ENCODE peak calls at places on chromosomes 13 and 19, in eight cellular contexts. Z, V, U, W, G, O, F and D are unnamed samples. For H3K4me1, the result is how much of the 10 kb centered on the place peaks cover.

GRCh38 chr13:33340631-33341030 is 55.1 kb upstream of the STARD13 start:
- DNase-seq in Z (no peak), V (no peak), U (peak), W (no peak), G (no peak), O (peak), F (no peak), D (no peak)

GRCh38 chr19:20513179-20513934 is 52.2 kb downstream of the ZNF737 start:
- DNase-seq in Z (no peak), V (no peak), U (no peak), W (no peak), G (no peak), O (no peak), F (no peak), D (no peak)

GRCh38 chr13:33213024-33213795 is 72.3 kb downstream of the STARD13 start:
- DNase-seq in Z (no peak), V (no peak), U (no peak), W (no peak), G (no peak), O (no peak), F (no peak), D (no peak)

GRCh38 chr19:13211426-13212308 is 61.5 kb downstream of the IER2 start:
- DNase-seq in Z (no peak), V (no peak), U (no peak), W (no peak), G (no peak), O (no peak), F (no peak), D (no peak)

GRCh38 chr13:46171223-46171622 is 10.8 kb downstream of the LCP1 start:
- DNase-seq in Z (no peak), V (no peak), U (no peak), W (no peak), G (no peak), O (no peak), F (no peak), D (no peak)

GRCh38 chr13:101115762-101116161 is 300.5 kb downstream of the NALCN start:
- DNase-seq in Z (no peak), V (no peak), U (no peak), W (no peak), G (no peak), O (peak), F (no peak), D (peak)

GRCh38 chr13:95564948-95565347 is 12.4 kb downstream of the CLDN10 start:
- DNase-seq in Z (no peak), V (peak), U (peak), W (no peak), G (no peak), O (peak), F (no peak), D (no peak)

GRCh38 chr13:57438072-57438471 is 193.5 kb upstream of the PCDH17 start:
- DNase-seq in Z (no peak), V (no peak), U (no peak), W (no peak), G (no peak), O (no peak), F (no peak), D (no peak)

GRCh38 chr19:42150940-42151339 is 18.7 kb upstream of the POU2F2 start:
- DNase-seq in Z (no peak), V (no peak), U (no peak), W (no peak), G (no peak), O (no peak), F (no peak), D (no peak)

GRCh38 chr13:51047434-51048165 is 63.5 kb downstream of the C13orf42 start:
- DNase-seq in Z (no peak), V (no peak), U (no peak), W (no peak), G (no peak), O (no peak), F (no peak), D (no peak)

GRCh38 chr13:91142572-91142971 is 204.9 kb upstream of the MIR17HG start:
- DNase-seq in Z (no peak), V (no peak), U (peak), W (no peak), G (no peak), O (peak), F (no peak), D (no peak)

GRCh38 chr19:50607874-50608785 is 31.6 kb downstream of the SYT3 start:
- DNase-seq in Z (peak), V (peak), U (peak), W (peak), G (peak), O (peak), F (no peak), D (peak)

GRCh38 chr19:633786-634639 is 676 bp upstream of the POLRMT start:
- DNase-seq in Z (no peak), V (no peak), U (no peak), W (no peak), G (no peak), O (no peak), F (no peak), D (peak)

GRCh38 chr13:46751811-46752635 is 44.9 kb downstream of the ESD start:
- DNase-seq in Z (no peak), V (no peak), U (no peak), W (no peak), G (peak), O (no peak), F (no peak), D (peak)

GRCh38 chr13:67052550-67053237 is 177.4 kb downstream of the PCDH9 start:
- DNase-seq in Z (no peak), V (no peak), U (no peak), W (no peak), G (no peak), O (no peak), F (no peak), D (no peak)

GRCh38 chr13:39909634-39910033 is 254.2 kb downstream of the COG6 start:
- DNase-seq in Z (no peak), V (no peak), U (no peak), W (no peak), G (no peak), O (no peak), F (no peak), D (no peak)

GRCh38 chr13:26499209-26499601 is 58.3 kb upstream of the WASF3 start:
- DNase-seq in Z (no peak), V (no peak), U (no peak), W (no peak), G (no peak), O (no peak), F (no peak), D (no peak)

GRCh38 chr13:75345191-75345590 is 136.8 kb downstream of the TBC1D4 start:
- DNase-seq in Z (no peak), V (peak), U (peak), W (no peak), G (no peak), O (no peak), F (no peak), D (no peak)

GRCh38 chr13:20717581-20718542 is 14.4 kb downstream of the IL17D start:
- DNase-seq in Z (no peak), V (no peak), U (no peak), W (no peak), G (no peak), O (no peak), F (no peak), D (no peak)

GRCh38 chr19:19672816-19673215 is 4.2 kb downstream of the ZNF101 start:
- DNase-seq in Z (no peak), V (no peak), U (no peak), W (no peak), G (no peak), O (no peak), F (no peak), D (no peak)

GRCh38 chr13:30415430-30416030 is 6.8 kb upstream of the UBE2L5 start:
- DNase-seq in Z (no peak), V (no peak), U (no peak), W (no peak), G (no peak), O (no peak), F (no peak), D (no peak)

GRCh38 chr19:20969498-20969897 is 46.4 kb downstream of the ZNF85 start:
- DNase-seq in Z (no peak), V (no peak), U (no peak), W (no peak), G (no peak), O (no peak), F (no peak), D (no peak)

GRCh38 chr19:57210381-57210780 is 19.1 kb downstream of the ZNF264 start:
- DNase-seq in Z (no peak), V (no peak), U (no peak), W (no peak), G (no peak), O (no peak), F (no peak), D (no peak)

GRCh38 chr19:55642153-55643002 is 1.1 kb upstream of the ZNF581 start:
- DNase-seq in Z (peak), V (no peak), U (peak), W (no peak), G (peak), O (peak), F (no peak), D (peak)

GRCh38 chr19:18967358-18968146 is 26.5 kb upstream of the HOMER3 start:
- DNase-seq in Z (peak), V (peak), U (peak), W (peak), G (no peak), O (peak), F (peak), D (no peak)

GRCh38 chr19:43438291-43439162 is 23.8 kb downstream of the TEX101 start:
- DNase-seq in Z (peak), V (no peak), U (peak), W (peak), G (peak), O (peak), F (no peak), D (peak)

GRCh38 chr19:54572696-54573311 is 786 bp upstream of the LILRA2 start:
- DNase-seq in Z (no peak), V (no peak), U (no peak), W (peak), G (no peak), O (no peak), F (no peak), D (no peak)

GRCh38 chr13:51856027-51856736 is 5.6 kb upstream of the CCDC70 start:
- DNase-seq in Z (peak), V (no peak), U (no peak), W (no peak), G (no peak), O (no peak), F (no peak), D (no peak)

GRCh38 chr19:10551698-10552301 is 8.1 kb downstream of the ATG4D start:
- DNase-seq in Z (peak), V (no peak), U (peak), W (no peak), G (peak), O (peak), F (no peak), D (peak)
- TF ChIP-seq CTCF in Z (no peak), V (no peak), U (peak), W (no peak), G (no peak), O (peak), F (no peak), D (no peak)

DNA sequence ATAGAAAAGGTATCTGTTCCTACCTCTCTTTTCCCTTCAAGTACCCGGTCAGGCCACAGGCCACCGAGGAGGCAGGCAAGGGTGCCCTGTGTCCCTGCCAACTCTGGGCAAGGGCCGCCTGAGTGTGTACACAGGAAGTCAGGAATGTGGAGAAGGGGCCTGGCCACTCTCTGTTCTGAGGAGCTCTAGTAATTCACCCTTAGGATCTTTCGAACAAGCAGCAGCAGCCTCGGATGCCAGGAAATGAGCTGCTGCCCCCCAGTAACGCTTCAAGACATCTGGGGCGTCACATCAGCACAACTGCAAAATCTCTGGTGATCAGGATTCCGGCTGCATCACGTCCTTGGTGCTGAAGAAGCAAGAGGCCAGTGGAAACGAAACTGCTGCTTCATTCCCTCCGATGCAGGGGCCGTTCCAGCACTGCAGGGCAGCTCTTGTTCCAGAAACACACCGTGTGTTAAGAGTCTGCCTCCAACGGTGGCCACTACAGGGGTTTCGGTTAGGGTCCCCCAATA is 2.0 kb downstream of the RAB20 start:
- DNase-seq in Z (peak), V (no peak), U (peak), W (peak), G (no peak), O (peak), F (no peak), D (no peak)
- H3K4me1 ChIP-seq in Z (under half), V (under half), U (under half), W (half or more), G (under half), O (under half), F (under half), D (under half)

GRCh38 chr19:40221858-40222619 is 3.9 kb upstream of the TTC9B start:
- DNase-seq in Z (peak), V (peak), U (peak), W (peak), G (peak), O (peak), F (peak), D (peak)
- TF ChIP-seq CTCF in Z (peak), V (peak), U (peak), W (peak), G (peak), O (peak), F (peak), D (peak)

DNA sequence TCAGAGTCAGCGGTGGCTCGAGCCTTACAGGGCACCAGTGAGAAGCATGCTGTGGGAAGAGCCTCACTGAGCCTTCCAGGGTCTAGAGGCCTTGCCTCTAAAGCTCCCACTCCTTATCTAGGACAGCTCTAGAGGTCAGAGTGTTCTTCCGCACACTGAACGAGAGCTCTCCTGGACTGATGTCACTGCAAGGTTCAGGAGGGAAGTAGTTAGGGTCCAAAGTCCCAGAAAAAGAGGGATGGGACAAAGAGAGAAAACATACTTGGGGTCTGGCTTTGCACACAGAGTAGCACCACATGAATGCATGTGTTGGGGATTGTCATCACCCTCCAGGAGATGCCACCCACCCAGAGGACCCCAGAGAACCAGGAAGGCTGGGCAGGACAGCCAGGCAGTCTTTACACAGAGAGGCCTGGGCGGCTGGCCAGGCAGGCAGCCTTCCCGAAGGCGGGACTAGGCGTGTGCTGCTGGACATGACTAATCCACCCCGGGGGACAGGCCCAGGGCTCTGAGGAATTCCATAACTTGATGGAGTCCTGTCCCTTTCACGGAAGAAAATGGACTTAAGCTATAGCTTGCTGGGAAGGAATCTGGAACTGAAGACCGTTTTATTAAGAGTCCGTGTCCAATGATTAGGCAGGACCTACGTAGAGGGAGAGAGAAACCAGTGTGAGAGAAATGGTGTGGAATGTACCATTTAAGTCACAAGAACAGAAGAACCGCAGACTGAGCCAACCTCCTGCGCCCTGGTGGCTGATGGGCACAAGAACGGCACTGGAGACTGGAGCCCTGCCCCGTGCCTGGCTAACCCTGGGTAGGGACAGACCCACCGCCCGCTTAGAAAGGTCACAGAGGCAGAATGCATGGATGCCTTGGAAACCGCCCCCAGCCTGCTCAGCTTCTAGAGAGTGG is 16.7 kb upstream of the EPHX3 start:
- DNase-seq in Z (peak), V (peak), U (peak), W (peak), G (no peak), O (peak), F (peak), D (no peak)
- H3K4me1 ChIP-seq in Z (half or more), V (under half), U (under half), W (half or more), G (under half), O (half or more), F (half or more), D (under half)

DNA sequence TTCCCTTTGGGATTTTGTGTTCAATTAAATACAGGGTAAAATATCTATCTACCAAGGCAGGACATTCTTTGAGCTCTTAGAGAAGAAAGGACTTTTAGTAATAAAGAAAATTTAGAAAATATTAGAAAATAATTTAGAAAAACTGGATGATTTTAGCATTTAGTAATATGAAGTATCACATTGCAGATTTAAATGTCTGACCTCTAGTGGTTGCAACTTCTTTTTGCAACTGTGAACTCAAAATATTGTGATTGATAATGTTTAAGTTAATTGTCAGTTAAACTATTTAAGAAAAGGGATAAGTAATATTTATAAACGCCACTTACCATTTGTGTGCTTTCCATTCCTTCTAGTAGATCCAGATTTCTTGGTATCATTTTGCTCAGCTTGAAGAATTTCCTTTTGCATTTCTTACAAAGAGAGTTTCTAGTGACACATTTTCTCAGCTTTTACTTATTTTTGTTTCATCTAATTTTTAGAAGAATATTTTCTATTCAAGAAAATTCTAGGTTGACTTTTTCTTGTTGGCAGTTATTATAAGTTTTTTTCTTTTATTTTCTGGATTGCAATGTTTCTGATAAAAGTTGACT is 10.3 kb upstream of the POSTN start:
- DNase-seq in Z (no peak), V (peak), U (no peak), W (no peak), G (no peak), O (no peak), F (no peak), D (no peak)
- TF ChIP-seq CTCF in Z (peak), V (peak), U (peak), W (peak), G (no peak), O (peak), F (no peak), D (peak)